ENCODE peak calls at places on chromosomes 3 and 15, in ten cellular contexts. One of them, this sample, is unnamed.

GRCh38 chr3:124363451-124363850 is 366.8 kb upstream of the UMPS start:
- DNase-seq in activated T-helper 1 cell treated with anti-CD3 and anti-CD28 coated beads, Interleukin-12 subunit alpha, Interleukin-12 subunit beta, Interleukin-2, Interleukin-4 antibody, amounts not matched to agents 30 ng/mL and 10 ng/mL and 1 ng/mL, durations not matched to agents 14 hours and 24 hours and 36 hours: no peak
- DNase-seq in activated T-cell treated with anti-CD3 and anti-CD28 coated beads, Interleukin-2, amount 50 U/mL, for 48 hours: no peak
- DNase-seq in NB4: no peak
- DNase-seq in Daoy: peak
- DNase-seq in Calu3: no peak
- DNase-seq in KG1: no peak
- DNase-seq in breast epithelium: no peak
- DNase-seq in activated CD8-positive, alpha-beta memory T cell treated with anti-CD3 and anti-CD28 coated beads for 24 hours: no peak
- DNase-seq in KBM-7: no peak
- DNase-seq in this sample: no peak

GRCh38 chr3:134937256-134938023 is 142.4 kb downstream of the EPHB1 start:
- DNase-seq in activated T-helper 1 cell treated with anti-CD3 and anti-CD28 coated beads, Interleukin-12 subunit alpha, Interleukin-12 subunit beta, Interleukin-2, Interleukin-4 antibody, amounts not matched to agents 30 ng/mL and 10 ng/mL and 1 ng/mL, durations not matched to agents 14 hours and 24 hours and 36 hours: no peak
- DNase-seq in activated T-cell treated with anti-CD3 and anti-CD28 coated beads, Interleukin-2, amount 50 U/mL, for 48 hours: no peak
- DNase-seq in NB4: no peak
- DNase-seq in Daoy: peak
- DNase-seq in Calu3: no peak
- DNase-seq in KG1: no peak
- DNase-seq in breast epithelium: no peak
- DNase-seq in activated CD8-positive, alpha-beta memory T cell treated with anti-CD3 and anti-CD28 coated beads for 24 hours: no peak
- DNase-seq in KBM-7: no peak
- DNase-seq in this sample: no peak

GRCh38 chr3:93843981-93844380 is 129.7 kb downstream of the PROS1 start:
- DNase-seq in activated T-helper 1 cell treated with anti-CD3 and anti-CD28 coated beads, Interleukin-12 subunit alpha, Interleukin-12 subunit beta, Interleukin-2, Interleukin-4 antibody, amounts not matched to agents 30 ng/mL and 10 ng/mL and 1 ng/mL, durations not matched to agents 14 hours and 24 hours and 36 hours: no peak
- DNase-seq in activated T-cell treated with anti-CD3 and anti-CD28 coated beads, Interleukin-2, amount 50 U/mL, for 48 hours: no peak
- DNase-seq in NB4: no peak
- DNase-seq in Daoy: peak
- DNase-seq in Calu3: peak
- DNase-seq in KG1: no peak
- DNase-seq in breast epithelium: no peak
- DNase-seq in activated CD8-positive, alpha-beta memory T cell treated with anti-CD3 and anti-CD28 coated beads for 24 hours: no peak
- DNase-seq in KBM-7: no peak
- DNase-seq in this sample: no peak

GRCh38 chr3:20104167-20104661 is 64.0 kb downstream of the KAT2B start:
- DNase-seq in activated T-helper 1 cell treated with anti-CD3 and anti-CD28 coated beads, Interleukin-12 subunit alpha, Interleukin-12 subunit beta, Interleukin-2, Interleukin-4 antibody, amounts not matched to agents 30 ng/mL and 10 ng/mL and 1 ng/mL, durations not matched to agents 14 hours and 24 hours and 36 hours: peak
- DNase-seq in activated T-cell treated with anti-CD3 and anti-CD28 coated beads, Interleukin-2, amount 50 U/mL, for 48 hours: peak
- DNase-seq in NB4: peak
- DNase-seq in Daoy: peak
- DNase-seq in Calu3: no peak
- DNase-seq in KG1: peak
- DNase-seq in breast epithelium: no peak
- DNase-seq in activated CD8-positive, alpha-beta memory T cell treated with anti-CD3 and anti-CD28 coated beads for 24 hours: peak
- DNase-seq in KBM-7: peak
- DNase-seq in this sample: peak

GRCh38 chr3:142152349-142152748 is 3.0 kb upstream of the TFDP2 start:
- DNase-seq in activated T-helper 1 cell treated with anti-CD3 and anti-CD28 coated beads, Interleukin-12 subunit alpha, Interleukin-12 subunit beta, Interleukin-2, Interleukin-4 antibody, amounts not matched to agents 30 ng/mL and 10 ng/mL and 1 ng/mL, durations not matched to agents 14 hours and 24 hours and 36 hours: no peak
- DNase-seq in activated T-cell treated with anti-CD3 and anti-CD28 coated beads, Interleukin-2, amount 50 U/mL, for 48 hours: peak
- DNase-seq in NB4: peak
- DNase-seq in Daoy: no peak
- DNase-seq in Calu3: peak
- DNase-seq in KG1: no peak
- DNase-seq in breast epithelium: no peak
- DNase-seq in activated CD8-positive, alpha-beta memory T cell treated with anti-CD3 and anti-CD28 coated beads for 24 hours: no peak
- DNase-seq in KBM-7: no peak
- DNase-seq in this sample: no peak

GRCh38 chr15:37771462-37771861 is 163.0 kb upstream of the TMCO5A start:
- DNase-seq in activated T-helper 1 cell treated with anti-CD3 and anti-CD28 coated beads, Interleukin-12 subunit alpha, Interleukin-12 subunit beta, Interleukin-2, Interleukin-4 antibody, amounts not matched to agents 30 ng/mL and 10 ng/mL and 1 ng/mL, durations not matched to agents 14 hours and 24 hours and 36 hours: no peak
- DNase-seq in activated T-cell treated with anti-CD3 and anti-CD28 coated beads, Interleukin-2, amount 50 U/mL, for 48 hours: no peak
- DNase-seq in NB4: peak
- DNase-seq in Daoy: peak
- DNase-seq in Calu3: peak
- DNase-seq in KG1: no peak
- DNase-seq in breast epithelium: no peak
- DNase-seq in activated CD8-positive, alpha-beta memory T cell treated with anti-CD3 and anti-CD28 coated beads for 24 hours: no peak
- DNase-seq in KBM-7: peak
- DNase-seq in this sample: no peak

GRCh38 chr15:63076136-63077005 is 33.8 kb downstream of the TPM1 start:
- DNase-seq in activated T-helper 1 cell treated with anti-CD3 and anti-CD28 coated beads, Interleukin-12 subunit alpha, Interleukin-12 subunit beta, Interleukin-2, Interleukin-4 antibody, amounts not matched to agents 30 ng/mL and 10 ng/mL and 1 ng/mL, durations not matched to agents 14 hours and 24 hours and 36 hours: no peak
- DNase-seq in activated T-cell treated with anti-CD3 and anti-CD28 coated beads, Interleukin-2, amount 50 U/mL, for 48 hours: no peak
- DNase-seq in NB4: peak
- DNase-seq in Daoy: no peak
- DNase-seq in Calu3: no peak
- DNase-seq in KG1: no peak
- DNase-seq in breast epithelium: no peak
- DNase-seq in activated CD8-positive, alpha-beta memory T cell treated with anti-CD3 and anti-CD28 coated beads for 24 hours: no peak
- DNase-seq in KBM-7: peak
- DNase-seq in this sample: no peak

GRCh38 chr3:96900600-96900999 is 86.2 kb downstream of the EPHA6 start:
- DNase-seq in activated T-helper 1 cell treated with anti-CD3 and anti-CD28 coated beads, Interleukin-12 subunit alpha, Interleukin-12 subunit beta, Interleukin-2, Interleukin-4 antibody, amounts not matched to agents 30 ng/mL and 10 ng/mL and 1 ng/mL, durations not matched to agents 14 hours and 24 hours and 36 hours: no peak
- DNase-seq in activated T-cell treated with anti-CD3 and anti-CD28 coated beads, Interleukin-2, amount 50 U/mL, for 48 hours: no peak
- DNase-seq in NB4: no peak
- DNase-seq in Daoy: no peak
- DNase-seq in Calu3: no peak
- DNase-seq in KG1: no peak
- DNase-seq in breast epithelium: no peak
- DNase-seq in activated CD8-positive, alpha-beta memory T cell treated with anti-CD3 and anti-CD28 coated beads for 24 hours: no peak
- DNase-seq in KBM-7: no peak
- DNase-seq in this sample: no peak

GRCh38 chr15:70050447-70050846 is 47.3 kb downstream of the TLE3 start:
- DNase-seq in activated T-helper 1 cell treated with anti-CD3 and anti-CD28 coated beads, Interleukin-12 subunit alpha, Interleukin-12 subunit beta, Interleukin-2, Interleukin-4 antibody, amounts not matched to agents 30 ng/mL and 10 ng/mL and 1 ng/mL, durations not matched to agents 14 hours and 24 hours and 36 hours: no peak
- DNase-seq in activated T-cell treated with anti-CD3 and anti-CD28 coated beads, Interleukin-2, amount 50 U/mL, for 48 hours: no peak
- DNase-seq in NB4: no peak
- DNase-seq in Daoy: no peak
- DNase-seq in Calu3: no peak
- DNase-seq in KG1: no peak
- DNase-seq in breast epithelium: no peak
- DNase-seq in activated CD8-positive, alpha-beta memory T cell treated with anti-CD3 and anti-CD28 coated beads for 24 hours: no peak
- DNase-seq in KBM-7: no peak
- DNase-seq in this sample: no peak

GRCh38 chr15:89278307-89278706 is 34.5 kb downstream of the FANCI start:
- DNase-seq in activated T-helper 1 cell treated with anti-CD3 and anti-CD28 coated beads, Interleukin-12 subunit alpha, Interleukin-12 subunit beta, Interleukin-2, Interleukin-4 antibody, amounts not matched to agents 30 ng/mL and 10 ng/mL and 1 ng/mL, durations not matched to agents 14 hours and 24 hours and 36 hours: no peak
- DNase-seq in activated T-cell treated with anti-CD3 and anti-CD28 coated beads, Interleukin-2, amount 50 U/mL, for 48 hours: no peak
- DNase-seq in NB4: no peak
- DNase-seq in Daoy: no peak
- DNase-seq in Calu3: no peak
- DNase-seq in KG1: no peak
- DNase-seq in breast epithelium: no peak
- DNase-seq in activated CD8-positive, alpha-beta memory T cell treated with anti-CD3 and anti-CD28 coated beads for 24 hours: no peak
- DNase-seq in KBM-7: no peak
- DNase-seq in this sample: no peak

GRCh38 chr3:125608419-125608818 is 13.1 kb upstream of the OSBPL11 start:
- DNase-seq in activated T-helper 1 cell treated with anti-CD3 and anti-CD28 coated beads, Interleukin-12 subunit alpha, Interleukin-12 subunit beta, Interleukin-2, Interleukin-4 antibody, amounts not matched to agents 30 ng/mL and 10 ng/mL and 1 ng/mL, durations not matched to agents 14 hours and 24 hours and 36 hours: no peak
- DNase-seq in activated T-cell treated with anti-CD3 and anti-CD28 coated beads, Interleukin-2, amount 50 U/mL, for 48 hours: no peak
- DNase-seq in NB4: no peak
- DNase-seq in Daoy: no peak
- DNase-seq in Calu3: no peak
- DNase-seq in KG1: no peak
- DNase-seq in breast epithelium: no peak
- DNase-seq in activated CD8-positive, alpha-beta memory T cell treated with anti-CD3 and anti-CD28 coated beads for 24 hours: no peak
- DNase-seq in KBM-7: no peak
- DNase-seq in this sample: no peak

GRCh38 chr15:37289109-37289765 is 188.9 kb upstream of the MEIS2 start:
- DNase-seq in activated T-helper 1 cell treated with anti-CD3 and anti-CD28 coated beads, Interleukin-12 subunit alpha, Interleukin-12 subunit beta, Interleukin-2, Interleukin-4 antibody, amounts not matched to agents 30 ng/mL and 10 ng/mL and 1 ng/mL, durations not matched to agents 14 hours and 24 hours and 36 hours: no peak
- DNase-seq in activated T-cell treated with anti-CD3 and anti-CD28 coated beads, Interleukin-2, amount 50 U/mL, for 48 hours: no peak
- DNase-seq in NB4: peak
- DNase-seq in Daoy: no peak
- DNase-seq in Calu3: peak
- DNase-seq in KG1: no peak
- DNase-seq in breast epithelium: no peak
- DNase-seq in activated CD8-positive, alpha-beta memory T cell treated with anti-CD3 and anti-CD28 coated beads for 24 hours: no peak
- DNase-seq in KBM-7: peak
- DNase-seq in this sample: no peak

GRCh38 chr3:129228891-129229585 is 20.4 kb upstream of the COPG1 start:
- DNase-seq in activated T-helper 1 cell treated with anti-CD3 and anti-CD28 coated beads, Interleukin-12 subunit alpha, Interleukin-12 subunit beta, Interleukin-2, Interleukin-4 antibody, amounts not matched to agents 30 ng/mL and 10 ng/mL and 1 ng/mL, durations not matched to agents 14 hours and 24 hours and 36 hours: no peak
- DNase-seq in activated T-cell treated with anti-CD3 and anti-CD28 coated beads, Interleukin-2, amount 50 U/mL, for 48 hours: no peak
- DNase-seq in NB4: peak
- DNase-seq in Daoy: peak
- DNase-seq in Calu3: no peak
- DNase-seq in KG1: no peak
- DNase-seq in breast epithelium: no peak
- DNase-seq in activated CD8-positive, alpha-beta memory T cell treated with anti-CD3 and anti-CD28 coated beads for 24 hours: no peak
- DNase-seq in KBM-7: no peak
- DNase-seq in this sample: peak

GRCh38 chr3:67489816-67490215 is 164.6 kb downstream of the SUCLG2 start:
- DNase-seq in activated T-helper 1 cell treated with anti-CD3 and anti-CD28 coated beads, Interleukin-12 subunit alpha, Interleukin-12 subunit beta, Interleukin-2, Interleukin-4 antibody, amounts not matched to agents 30 ng/mL and 10 ng/mL and 1 ng/mL, durations not matched to agents 14 hours and 24 hours and 36 hours: no peak
- DNase-seq in activated T-cell treated with anti-CD3 and anti-CD28 coated beads, Interleukin-2, amount 50 U/mL, for 48 hours: no peak
- DNase-seq in NB4: no peak
- DNase-seq in Daoy: no peak
- DNase-seq in Calu3: no peak
- DNase-seq in KG1: no peak
- DNase-seq in breast epithelium: no peak
- DNase-seq in activated CD8-positive, alpha-beta memory T cell treated with anti-CD3 and anti-CD28 coated beads for 24 hours: no peak
- DNase-seq in KBM-7: no peak
- DNase-seq in this sample: no peak

GRCh38 chr3:65635661-65636060 is 403.1 kb downstream of the MAGI1 start:
- DNase-seq in activated T-helper 1 cell treated with anti-CD3 and anti-CD28 coated beads, Interleukin-12 subunit alpha, Interleukin-12 subunit beta, Interleukin-2, Interleukin-4 antibody, amounts not matched to agents 30 ng/mL and 10 ng/mL and 1 ng/mL, durations not matched to agents 14 hours and 24 hours and 36 hours: no peak
- DNase-seq in activated T-cell treated with anti-CD3 and anti-CD28 coated beads, Interleukin-2, amount 50 U/mL, for 48 hours: no peak
- DNase-seq in NB4: no peak
- DNase-seq in Daoy: no peak
- DNase-seq in Calu3: no peak
- DNase-seq in KG1: no peak
- DNase-seq in breast epithelium: no peak
- DNase-seq in activated CD8-positive, alpha-beta memory T cell treated with anti-CD3 and anti-CD28 coated beads for 24 hours: no peak
- DNase-seq in KBM-7: no peak
- DNase-seq in this sample: no peak

GRCh38 chr3:18758047-18758704 is 333.0 kb upstream of the SATB1 start:
- DNase-seq in activated T-helper 1 cell treated with anti-CD3 and anti-CD28 coated beads, Interleukin-12 subunit alpha, Interleukin-12 subunit beta, Interleukin-2, Interleukin-4 antibody, amounts not matched to agents 30 ng/mL and 10 ng/mL and 1 ng/mL, durations not matched to agents 14 hours and 24 hours and 36 hours: peak
- DNase-seq in activated T-cell treated with anti-CD3 and anti-CD28 coated beads, Interleukin-2, amount 50 U/mL, for 48 hours: no peak
- DNase-seq in NB4: peak
- DNase-seq in Daoy: no peak
- DNase-seq in Calu3: peak
- DNase-seq in KG1: peak
- DNase-seq in breast epithelium: no peak
- DNase-seq in activated CD8-positive, alpha-beta memory T cell treated with anti-CD3 and anti-CD28 coated beads for 24 hours: no peak
- DNase-seq in KBM-7: peak
- DNase-seq in this sample: peak

GRCh38 chr3:170054204-170054603 is 16.4 kb downstream of the GPR160 start:
- DNase-seq in activated T-helper 1 cell treated with anti-CD3 and anti-CD28 coated beads, Interleukin-12 subunit alpha, Interleukin-12 subunit beta, Interleukin-2, Interleukin-4 antibody, amounts not matched to agents 30 ng/mL and 10 ng/mL and 1 ng/mL, durations not matched to agents 14 hours and 24 hours and 36 hours: no peak
- DNase-seq in activated T-cell treated with anti-CD3 and anti-CD28 coated beads, Interleukin-2, amount 50 U/mL, for 48 hours: no peak
- DNase-seq in NB4: peak
- DNase-seq in Daoy: no peak
- DNase-seq in Calu3: no peak
- DNase-seq in KG1: no peak
- DNase-seq in breast epithelium: no peak
- DNase-seq in activated CD8-positive, alpha-beta memory T cell treated with anti-CD3 and anti-CD28 coated beads for 24 hours: no peak
- DNase-seq in KBM-7: peak
- DNase-seq in this sample: peak

GRCh38 chr15:31280037-31280830 is 46.4 kb upstream of the KLF13 start:
- DNase-seq in activated T-helper 1 cell treated with anti-CD3 and anti-CD28 coated beads, Interleukin-12 subunit alpha, Interleukin-12 subunit beta, Interleukin-2, Interleukin-4 antibody, amounts not matched to agents 30 ng/mL and 10 ng/mL and 1 ng/mL, durations not matched to agents 14 hours and 24 hours and 36 hours: no peak
- DNase-seq in activated T-cell treated with anti-CD3 and anti-CD28 coated beads, Interleukin-2, amount 50 U/mL, for 48 hours: no peak
- DNase-seq in NB4: no peak
- DNase-seq in Daoy: peak
- DNase-seq in Calu3: no peak
- DNase-seq in KG1: no peak
- DNase-seq in breast epithelium: peak
- DNase-seq in activated CD8-positive, alpha-beta memory T cell treated with anti-CD3 and anti-CD28 coated beads for 24 hours: peak
- DNase-seq in KBM-7: no peak
- DNase-seq in this sample: no peak

GRCh38 chr15:34275154-34275553 is 50.3 kb downstream of the EMC4 start:
- DNase-seq in activated T-helper 1 cell treated with anti-CD3 and anti-CD28 coated beads, Interleukin-12 subunit alpha, Interleukin-12 subunit beta, Interleukin-2, Interleukin-4 antibody, amounts not matched to agents 30 ng/mL and 10 ng/mL and 1 ng/mL, durations not matched to agents 14 hours and 24 hours and 36 hours: no peak
- DNase-seq in activated T-cell treated with anti-CD3 and anti-CD28 coated beads, Interleukin-2, amount 50 U/mL, for 48 hours: no peak
- DNase-seq in NB4: no peak
- DNase-seq in Daoy: peak
- DNase-seq in Calu3: no peak
- DNase-seq in KG1: no peak
- DNase-seq in breast epithelium: no peak
- DNase-seq in activated CD8-positive, alpha-beta memory T cell treated with anti-CD3 and anti-CD28 coated beads for 24 hours: no peak
- DNase-seq in KBM-7: no peak
- DNase-seq in this sample: no peak

GRCh38 chr3:38549486-38549885 is 53.3 kb downstream of the EXOG start:
- DNase-seq in activated T-helper 1 cell treated with anti-CD3 and anti-CD28 coated beads, Interleukin-12 subunit alpha, Interleukin-12 subunit beta, Interleukin-2, Interleukin-4 antibody, amounts not matched to agents 30 ng/mL and 10 ng/mL and 1 ng/mL, durations not matched to agents 14 hours and 24 hours and 36 hours: no peak
- DNase-seq in activated T-cell treated with anti-CD3 and anti-CD28 coated beads, Interleukin-2, amount 50 U/mL, for 48 hours: no peak
- DNase-seq in NB4: no peak
- DNase-seq in Daoy: no peak
- DNase-seq in Calu3: no peak
- DNase-seq in KG1: no peak
- DNase-seq in breast epithelium: no peak
- DNase-seq in activated CD8-positive, alpha-beta memory T cell treated with anti-CD3 and anti-CD28 coated beads for 24 hours: peak
- DNase-seq in KBM-7: no peak
- DNase-seq in this sample: no peak

GRCh38 chr3:63993653-63994079 is 29.6 kb downstream of the PSMD6 start:
- DNase-seq in activated T-helper 1 cell treated with anti-CD3 and anti-CD28 coated beads, Interleukin-12 subunit alpha, Interleukin-12 subunit beta, Interleukin-2, Interleukin-4 antibody, amounts not matched to agents 30 ng/mL and 10 ng/mL and 1 ng/mL, durations not matched to agents 14 hours and 24 hours and 36 hours: peak
- DNase-seq in activated T-cell treated with anti-CD3 and anti-CD28 coated beads, Interleukin-2, amount 50 U/mL, for 48 hours: peak
- DNase-seq in NB4: peak
- DNase-seq in Daoy: peak
- DNase-seq in Calu3: peak
- DNase-seq in KG1: peak
- DNase-seq in breast epithelium: peak
- DNase-seq in activated CD8-positive, alpha-beta memory T cell treated with anti-CD3 and anti-CD28 coated beads for 24 hours: peak
- DNase-seq in KBM-7: peak
- DNase-seq in this sample: peak

GRCh38 chr3:23865595-23866396 is 51.0 kb downstream of the NKIRAS1 start:
- DNase-seq in activated T-helper 1 cell treated with anti-CD3 and anti-CD28 coated beads, Interleukin-12 subunit alpha, Interleukin-12 subunit beta, Interleukin-2, Interleukin-4 antibody, amounts not matched to agents 30 ng/mL and 10 ng/mL and 1 ng/mL, durations not matched to agents 14 hours and 24 hours and 36 hours: no peak
- DNase-seq in activated T-cell treated with anti-CD3 and anti-CD28 coated beads, Interleukin-2, amount 50 U/mL, for 48 hours: no peak
- DNase-seq in NB4: no peak
- DNase-seq in Daoy: no peak
- DNase-seq in Calu3: peak
- DNase-seq in KG1: no peak
- DNase-seq in breast epithelium: no peak
- DNase-seq in activated CD8-positive, alpha-beta memory T cell treated with anti-CD3 and anti-CD28 coated beads for 24 hours: no peak
- DNase-seq in KBM-7: peak
- DNase-seq in this sample: no peak

GRCh38 chr15:38611228-38611627 is 46.6 kb upstream of the RASGRP1 start:
- DNase-seq in activated T-helper 1 cell treated with anti-CD3 and anti-CD28 coated beads, Interleukin-12 subunit alpha, Interleukin-12 subunit beta, Interleukin-2, Interleukin-4 antibody, amounts not matched to agents 30 ng/mL and 10 ng/mL and 1 ng/mL, durations not matched to agents 14 hours and 24 hours and 36 hours: peak
- DNase-seq in activated T-cell treated with anti-CD3 and anti-CD28 coated beads, Interleukin-2, amount 50 U/mL, for 48 hours: peak
- DNase-seq in NB4: no peak
- DNase-seq in Daoy: no peak
- DNase-seq in Calu3: no peak
- DNase-seq in KG1: no peak
- DNase-seq in breast epithelium: no peak
- DNase-seq in activated CD8-positive, alpha-beta memory T cell treated with anti-CD3 and anti-CD28 coated beads for 24 hours: peak
- DNase-seq in KBM-7: no peak
- DNase-seq in this sample: no peak

GRCh38 chr3:2356298-2356950 is 257.8 kb downstream of the CNTN4 start:
- DNase-seq in activated T-helper 1 cell treated with anti-CD3 and anti-CD28 coated beads, Interleukin-12 subunit alpha, Interleukin-12 subunit beta, Interleukin-2, Interleukin-4 antibody, amounts not matched to agents 30 ng/mL and 10 ng/mL and 1 ng/mL, durations not matched to agents 14 hours and 24 hours and 36 hours: no peak
- DNase-seq in activated T-cell treated with anti-CD3 and anti-CD28 coated beads, Interleukin-2, amount 50 U/mL, for 48 hours: no peak
- DNase-seq in NB4: no peak
- DNase-seq in Daoy: no peak
- DNase-seq in Calu3: no peak
- DNase-seq in KG1: no peak
- DNase-seq in breast epithelium: no peak
- DNase-seq in activated CD8-positive, alpha-beta memory T cell treated with anti-CD3 and anti-CD28 coated beads for 24 hours: no peak
- DNase-seq in KBM-7: no peak
- DNase-seq in this sample: no peak

GRCh38 chr3:11784962-11785361 is 61.7 kb downstream of the TAMM41 start:
- DNase-seq in activated T-helper 1 cell treated with anti-CD3 and anti-CD28 coated beads, Interleukin-12 subunit alpha, Interleukin-12 subunit beta, Interleukin-2, Interleukin-4 antibody, amounts not matched to agents 30 ng/mL and 10 ng/mL and 1 ng/mL, durations not matched to agents 14 hours and 24 hours and 36 hours: peak
- DNase-seq in activated T-cell treated with anti-CD3 and anti-CD28 coated beads, Interleukin-2, amount 50 U/mL, for 48 hours: no peak
- DNase-seq in NB4: peak
- DNase-seq in Daoy: no peak
- DNase-seq in Calu3: no peak
- DNase-seq in KG1: no peak
- DNase-seq in breast epithelium: no peak
- DNase-seq in activated CD8-positive, alpha-beta memory T cell treated with anti-CD3 and anti-CD28 coated beads for 24 hours: no peak
- DNase-seq in KBM-7: peak
- DNase-seq in this sample: no peak

GRCh38 chr3:10983219-10983916 is 9.2 kb upstream of the SLC6A1 start:
- DNase-seq in activated T-helper 1 cell treated with anti-CD3 and anti-CD28 coated beads, Interleukin-12 subunit alpha, Interleukin-12 subunit beta, Interleukin-2, Interleukin-4 antibody, amounts not matched to agents 30 ng/mL and 10 ng/mL and 1 ng/mL, durations not matched to agents 14 hours and 24 hours and 36 hours: no peak
- DNase-seq in activated T-cell treated with anti-CD3 and anti-CD28 coated beads, Interleukin-2, amount 50 U/mL, for 48 hours: peak
- DNase-seq in NB4: peak
- DNase-seq in Daoy: peak
- DNase-seq in Calu3: peak
- DNase-seq in KG1: no peak
- DNase-seq in breast epithelium: no peak
- DNase-seq in activated CD8-positive, alpha-beta memory T cell treated with anti-CD3 and anti-CD28 coated beads for 24 hours: no peak
- DNase-seq in KBM-7: peak
- DNase-seq in this sample: peak

GRCh38 chr3:67459131-67459530 is 195.3 kb downstream of the SUCLG2 start:
- DNase-seq in activated T-helper 1 cell treated with anti-CD3 and anti-CD28 coated beads, Interleukin-12 subunit alpha, Interleukin-12 subunit beta, Interleukin-2, Interleukin-4 antibody, amounts not matched to agents 30 ng/mL and 10 ng/mL and 1 ng/mL, durations not matched to agents 14 hours and 24 hours and 36 hours: no peak
- DNase-seq in activated T-cell treated with anti-CD3 and anti-CD28 coated beads, Interleukin-2, amount 50 U/mL, for 48 hours: no peak
- DNase-seq in NB4: no peak
- DNase-seq in Daoy: no peak
- DNase-seq in Calu3: no peak
- DNase-seq in KG1: no peak
- DNase-seq in breast epithelium: no peak
- DNase-seq in activated CD8-positive, alpha-beta memory T cell treated with anti-CD3 and anti-CD28 coated beads for 24 hours: no peak
- DNase-seq in KBM-7: no peak
- DNase-seq in this sample: no peak

GRCh38 chr15:56243117-56243773 is 434 bp downstream of the RFX7 start:
- DNase-seq in activated T-helper 1 cell treated with anti-CD3 and anti-CD28 coated beads, Interleukin-12 subunit alpha, Interleukin-12 subunit beta, Interleukin-2, Interleukin-4 antibody, amounts not matched to agents 30 ng/mL and 10 ng/mL and 1 ng/mL, durations not matched to agents 14 hours and 24 hours and 36 hours: peak
- DNase-seq in activated T-cell treated with anti-CD3 and anti-CD28 coated beads, Interleukin-2, amount 50 U/mL, for 48 hours: peak
- DNase-seq in NB4: peak
- DNase-seq in Daoy: peak
- DNase-seq in Calu3: peak
- DNase-seq in KG1: peak
- DNase-seq in breast epithelium: no peak
- DNase-seq in activated CD8-positive, alpha-beta memory T cell treated with anti-CD3 and anti-CD28 coated beads for 24 hours: peak
- DNase-seq in KBM-7: peak
- DNase-seq in this sample: no peak